ENCODE peak calls at places on chromosomes 2 and 18, in seven cellular contexts. Q, B, Z, D, Y, K and N are unnamed samples.

GRCh38 chr2:219461061-219461514 is 26.4 kb downstream of the SPEG start:
- DNase-seq in Q (no peak), B (peak; percentile 22), Z (peak; percentile 80), D (no peak), Y (peak; percentile 58), K (no peak), N (peak; percentile 30)

GRCh38 chr2:53939656-53940055 is 31.1 kb downstream of the PSME4 start:
- DNase-seq in Q (no peak), B (peak; percentile 8), Z (no peak), D (no peak), Y (no peak), K (no peak), N (peak; percentile 36)

GRCh38 chr18:34938102-34938501 is 103.1 kb upstream of the MAPRE2 start:
- DNase-seq in Q (no peak), B (no peak), Z (no peak), D (no peak), Y (no peak), K (no peak), N (no peak)

GRCh38 chr18:68417826-68418225 is 297.1 kb downstream of the TMX3 start:
- DNase-seq in Q (no peak), B (peak; percentile 89), Z (no peak), D (peak; percentile 77), Y (no peak), K (peak; percentile 55), N (no peak)

GRCh38 chr2:40123321-40123720 is 328.6 kb downstream of the SLC8A1 start:
- DNase-seq in Q (no peak), B (no peak), Z (no peak), D (no peak), Y (no peak), K (no peak), N (no peak)

GRCh38 chr2:168255103-168255502 is 7.7 kb upstream of the STK39 start:
- DNase-seq in Q (no peak), B (no peak), Z (no peak), D (no peak), Y (no peak), K (no peak), N (no peak)

GRCh38 chr2:190847504-190848201 is 33.0 kb upstream of the GLS start:
- DNase-seq in Q (no peak), B (peak; percentile 66), Z (no peak), D (no peak), Y (no peak), K (no peak), N (peak; percentile 52)

GRCh38 chr18:28110924-28111323 is 66.0 kb downstream of the CDH2 start:
- DNase-seq in Q (no peak), B (no peak), Z (no peak), D (no peak), Y (no peak), K (no peak), N (no peak)

GRCh38 chr18:40529478-40529877 is 1425.6 kb upstream of the PIK3C3 start:
- DNase-seq in Q (no peak), B (peak; percentile 46), Z (no peak), D (peak; percentile 57), Y (no peak), K (no peak), N (peak; percentile 25)

GRCh38 chr2:9004338-9005204 is 1.1 kb upstream of the MBOAT2 start:
- DNase-seq in Q (no peak), B (peak; percentile 43), Z (no peak), D (peak; percentile 97), Y (no peak), K (peak; percentile 12), N (peak; percentile 30)

GRCh38 chr2:88950010-88950409 is 258.5 kb downstream of the RPIA start:
- DNase-seq in Q (no peak), B (no peak), Z (no peak), D (peak; percentile 15), Y (no peak), K (no peak), N (no peak)

GRCh38 chr2:103959174-103960125 is 894.5 kb upstream of the POU3F3 start:
- DNase-seq in Q (peak; percentile 10), B (peak; percentile 10), Z (peak; percentile 35), D (peak; percentile 34), Y (no peak), K (no peak), N (peak; percentile 51)

GRCh38 chr2:13034861-13035260 is 318.1 kb downstream of the TRIB2 start:
- DNase-seq in Q (no peak), B (peak; percentile 2), Z (no peak), D (no peak), Y (no peak), K (no peak), N (no peak)

GRCh38 chr2:110638976-110639695 is 38.7 kb downstream of the BUB1 start:
- DNase-seq in Q (no peak), B (peak; percentile 9), Z (no peak), D (no peak), Y (no peak), K (no peak), N (no peak)

GRCh38 chr18:71849407-71849806 is 694.7 kb downstream of the CBLN2 start:
- DNase-seq in Q (no peak), B (no peak), Z (peak; percentile 8), D (no peak), Y (no peak), K (no peak), N (no peak)
- TF ChIP-seq CTCF in Q (no peak), B (no peak), Z (no peak), D (no peak), Y (no peak), K (no peak), N (peak; percentile 1)

GRCh38 chr18:47969851-47970250 is 39.4 kb upstream of the SMAD2 start:
- DNase-seq in Q (no peak), B (peak; percentile 10), Z (no peak), D (no peak), Y (no peak), K (no peak), N (peak; percentile 49)
- H3K4me3 ChIP-seq in Q (no peak overlapping the region), B (no peak overlapping the region), Z (no peak overlapping the region), D (no peak overlapping the region), Y (no peak overlapping the region), K (no peak overlapping the region), N (no peak overlapping the region)

DNA sequence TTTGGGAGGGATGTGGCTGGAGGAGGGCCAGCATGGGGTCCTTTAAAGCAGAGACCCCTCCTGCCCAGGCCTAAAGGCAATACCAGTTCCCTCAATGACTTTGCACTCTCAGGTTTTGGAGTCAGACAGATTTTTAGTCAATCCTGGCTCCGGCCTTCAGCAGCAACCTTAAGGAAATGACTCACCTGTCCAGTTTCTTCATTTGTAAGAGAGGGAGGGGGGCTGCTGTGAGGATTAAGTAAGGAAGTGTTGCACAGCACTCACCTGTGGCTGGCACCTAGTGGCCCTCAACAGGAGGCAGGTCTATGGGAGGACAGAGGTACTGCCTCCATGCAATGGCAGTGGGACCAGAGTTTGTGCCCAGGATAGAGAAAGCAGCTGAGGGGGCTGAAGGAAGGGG is 13.7 kb downstream of the CNGA3 start:
- DNase-seq in Q (no peak), B (peak; percentile 4), Z (no peak), D (peak; percentile 75), Y (no peak), K (no peak), N (no peak)
- TF ChIP-seq CTCF in Q (no peak), B (no peak), Z (no peak), D (no peak), Y (no peak), K (no peak), N (no peak)

GRCh38 chr2:99141110-99142108 is at the start of gene C2orf15:
- DNase-seq in Q (peak; percentile 98), B (peak; percentile 75), Z (peak; percentile 86), D (peak; percentile 97), Y (peak; percentile 95), K (peak; percentile 79), N (peak; percentile 85)
- H3K4me3 ChIP-seq in Q (peak within 1 kb of the TSS; percentile 74), B (peak within 1 kb of the TSS; percentile 92), Z (peak within 1 kb of the TSS; percentile 69), D (peak within 1 kb of the TSS; percentile 73), Y (peak within 1 kb of the TSS; percentile 78), K (peak within 1 kb of the TSS; percentile 83), N (peak within 1 kb of the TSS; percentile 81)

DNA sequence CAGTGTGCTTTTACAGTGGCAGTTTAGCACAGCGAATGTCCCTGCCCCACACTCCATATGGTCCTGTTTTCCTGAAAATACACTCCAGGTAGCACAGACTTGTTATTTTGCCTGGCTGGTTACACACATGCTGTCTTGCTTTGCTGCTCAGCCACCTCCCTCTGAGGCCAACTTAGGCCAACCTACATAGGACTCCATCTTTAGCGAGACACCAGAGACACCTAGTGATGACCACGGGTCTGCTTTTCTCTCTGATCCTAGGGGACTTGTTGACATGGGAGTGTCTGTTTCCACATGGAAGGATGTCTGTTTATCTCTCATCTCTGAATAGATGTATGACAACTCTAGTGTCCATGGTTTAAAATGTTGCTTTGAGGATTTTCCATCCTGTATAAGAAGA is 43.3 kb downstream of the PLEKHB2 start:
- DNase-seq in Q (no peak), B (no peak), Z (peak; percentile 52), D (no peak), Y (no peak), K (no peak), N (no peak)
- TF ChIP-seq CTCF in Q (no peak), B (no peak), Z (peak; percentile 41), D (no peak), Y (no peak), K (no peak), N (no peak)

GRCh38 chr2:208306291-208306690 is 40.2 kb downstream of the PIKFYVE start:
- DNase-seq in Q (no peak), B (peak; percentile 51), Z (no peak), D (no peak), Y (no peak), K (peak; percentile 61), N (peak; percentile 20)

GRCh38 chr2:208311954-208312353 is 45.9 kb downstream of the PIKFYVE start:
- DNase-seq in Q (no peak), B (peak; percentile 14), Z (no peak), D (peak; percentile 26), Y (no peak), K (peak; percentile 10), N (no peak)

GRCh38 chr2:208315081-208315788 is 49.2 kb downstream of the PIKFYVE start:
- DNase-seq in Q (no peak), B (peak; percentile 72), Z (no peak), D (peak; percentile 22), Y (no peak), K (peak; percentile 70), N (peak; percentile 22)

GRCh38 chr2:208311321-208311720 is 45.3 kb downstream of the PIKFYVE start:
- DNase-seq in Q (no peak), B (no peak), Z (no peak), D (no peak), Y (no peak), K (no peak), N (no peak)
- H3K4me3 ChIP-seq in Q (no peak overlapping the region), B (no peak overlapping the region), Z (no peak overlapping the region), D (no peak overlapping the region), Y (no peak overlapping the region), K (no peak overlapping the region), N (no peak overlapping the region)